ENCODE peak calls at places on chromosomes 16 and 17, in five cellular contexts. G, N, K, E and W are unnamed samples.

GRCh38 chr16:66517586-66518263 is 32.2 kb downstream of the TK2 start:
- DNase-seq in G (no peak), N (no peak), K (no peak), E (no peak), W (no peak)

GRCh38 chr17:57597531-57598453 is 147.3 kb downstream of the CCDC182 start:
- DNase-seq in G (peak), N (peak), K (peak), E (peak), W (peak)

GRCh38 chr17:29590261-29590978 is 972 bp upstream of the GIT1 start:
- DNase-seq in G (no peak), N (no peak), K (no peak), E (peak), W (peak)

GRCh38 chr17:8488491-8488890 is 52.8 kb downstream of the NDEL1 start:
- DNase-seq in G (no peak), N (no peak), K (no peak), E (no peak), W (no peak)

GRCh38 chr16:79369796-79370195 is 230.7 kb downstream of the MAF start:
- DNase-seq in G (no peak), N (no peak), K (no peak), E (no peak), W (no peak)

GRCh38 chr17:28326114-28326513 is 7.1 kb downstream of the TMEM97 start:
- DNase-seq in G (peak), N (no peak), K (no peak), E (peak), W (no peak)

GRCh38 chr17:43216369-43216761 is 4.7 kb downstream of the TMEM106A start:
- DNase-seq in G (no peak), N (no peak), K (no peak), E (no peak), W (no peak)

GRCh38 chr16:35198223-35199199 is 1739.1 kb downstream of the TP53TG3F start:
- DNase-seq in G (no peak), N (no peak), K (no peak), E (no peak), W (no peak)

GRCh38 chr17:1232786-1233185 is 37.5 kb upstream of the BHLHA9 start:
- DNase-seq in G (no peak), N (no peak), K (no peak), E (no peak), W (peak)

GRCh38 chr16:64450170-64450569 is 671.7 kb downstream of the CDH11 start:
- DNase-seq in G (no peak), N (no peak), K (no peak), E (no peak), W (peak)

GRCh38 chr17:10875411-10875810 is 37.5 kb upstream of the PIRT start:
- DNase-seq in G (peak), N (peak), K (peak), E (peak), W (no peak)

GRCh38 chr17:78745407-78746088 is 36.5 kb downstream of the CYTH1 start:
- DNase-seq in G (no peak), N (no peak), K (peak), E (no peak), W (peak)

GRCh38 chr16:52812945-52813556 is 239.6 kb downstream of the CHD9NB start:
- DNase-seq in G (no peak), N (peak), K (no peak), E (no peak), W (peak)

GRCh38 chr17:3984719-3985444 is 20.6 kb upstream of the ATP2A3 start:
- DNase-seq in G (no peak), N (no peak), K (no peak), E (no peak), W (no peak)
- H2BK15ac ChIP-seq in G (no peak), N (no peak), K (no peak), E (no peak), W (no peak)

DNA sequence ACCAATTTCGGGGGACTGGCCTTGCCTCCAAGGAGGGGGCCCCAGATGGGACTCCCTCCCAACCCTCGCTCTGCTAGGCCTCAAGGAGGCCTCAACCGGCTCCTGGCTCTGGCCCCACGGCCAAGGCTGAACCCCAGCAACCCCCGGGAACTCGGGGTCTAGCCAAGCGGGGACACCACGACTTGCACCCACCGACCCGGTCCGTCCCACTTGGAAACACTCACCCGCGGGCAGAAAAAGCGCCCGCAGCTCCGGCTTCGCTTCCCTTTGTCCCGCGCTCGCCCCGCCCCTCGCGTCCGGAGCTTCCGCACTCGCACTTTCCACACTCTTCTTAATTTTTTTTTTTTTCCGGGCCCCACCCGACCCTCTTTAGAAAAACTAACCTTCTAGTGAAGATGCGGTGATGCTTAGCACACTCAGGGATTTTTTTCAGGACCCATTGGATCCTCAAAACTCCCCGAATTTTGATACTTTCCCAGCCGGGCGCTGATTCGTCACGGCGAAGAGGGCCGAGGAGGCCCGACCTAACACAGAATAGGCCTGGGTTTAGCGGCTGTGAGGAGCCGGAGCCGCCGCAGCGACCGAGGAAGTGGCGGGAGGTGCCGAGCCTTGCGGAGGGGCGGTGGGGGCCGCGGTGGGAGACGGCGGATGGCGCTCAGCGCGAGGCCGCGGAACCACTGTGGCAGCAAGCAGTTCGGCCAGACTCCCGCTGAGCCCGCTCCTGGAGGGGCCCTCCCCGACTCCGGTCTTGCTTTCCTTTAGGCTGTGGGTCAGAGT is at the start of gene SMARCE1:
- DNase-seq in G (peak), N (peak), K (peak), E (peak), W (peak)
- H2BK15ac ChIP-seq in G (no peak), N (no peak), K (peak), E (no peak), W (peak)

DNA sequence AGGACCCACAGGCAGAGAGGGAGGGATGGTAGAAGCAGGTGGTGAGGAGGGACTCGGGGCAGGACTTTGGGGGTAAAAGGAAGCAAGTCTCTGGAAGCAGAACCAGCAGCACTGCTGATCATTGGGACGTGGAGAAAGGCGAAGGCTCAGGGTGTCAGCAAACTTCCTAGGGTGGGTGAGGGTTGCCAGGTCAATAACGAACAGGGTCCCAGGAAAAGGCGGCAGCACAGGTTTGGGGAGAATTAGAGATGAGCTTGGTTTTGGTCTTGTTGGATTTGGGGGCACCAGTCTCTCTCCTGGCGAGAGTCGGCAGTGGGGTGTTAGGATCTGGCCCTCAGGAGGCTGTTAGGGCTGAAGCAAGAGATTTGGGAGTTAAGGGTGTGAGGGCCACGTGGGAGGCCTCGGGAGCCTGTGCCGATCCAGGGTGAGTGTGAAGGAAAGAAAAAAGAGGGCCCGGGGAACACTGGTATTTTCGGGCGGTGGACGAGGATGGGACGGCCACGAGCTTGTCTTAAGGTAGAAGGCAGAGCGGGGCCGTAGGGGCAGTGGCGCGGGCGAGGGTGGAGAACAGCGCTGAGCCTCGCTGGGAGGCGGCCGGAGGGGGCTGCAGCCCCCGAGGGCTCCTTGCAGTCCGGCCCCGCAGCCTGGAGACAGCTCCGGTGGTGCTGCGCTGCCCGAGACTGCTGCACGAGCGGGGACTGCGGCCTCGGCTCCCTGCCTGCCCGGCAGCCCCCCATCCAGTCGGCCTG is 785 bp upstream of the ADORA2B start:
- DNase-seq in G (no peak), N (no peak), K (no peak), E (peak), W (no peak)
- H2BK15ac ChIP-seq in G (no peak), N (no peak), K (peak), E (no peak), W (peak)

GRCh38 chr16:85571813-85572619 is 41.1 kb upstream of the GSE1 start:
- DNase-seq in G (no peak), N (no peak), K (no peak), E (no peak), W (no peak)
- H2BK15ac ChIP-seq in G (no peak), N (no peak), K (peak), E (peak), W (peak)

GRCh38 chr17:82214012-82214628 is 1.5 kb upstream of the CCDC57 start:
- DNase-seq in G (no peak), N (no peak), K (no peak), E (no peak), W (no peak)

GRCh38 chr17:82215095-82215971 is 2.7 kb upstream of the CCDC57 start:
- DNase-seq in G (no peak), N (no peak), K (no peak), E (no peak), W (no peak)

GRCh38 chr17:82213251-82214011 is 789 bp upstream of the CCDC57 start:
- DNase-seq in G (no peak), N (peak), K (no peak), E (peak), W (peak)

GRCh38 chr17:82215972-82216300 is 3.3 kb upstream of the CCDC57 start:
- DNase-seq in G (no peak), N (no peak), K (no peak), E (no peak), W (no peak)

GRCh38 chr17:82212331-82213250 is at the start of gene CCDC57:
- DNase-seq in G (peak), N (peak), K (peak), E (peak), W (peak)
- H2BK15ac ChIP-seq in G (no peak), N (no peak), K (no peak), E (no peak), W (no peak)

DNA sequence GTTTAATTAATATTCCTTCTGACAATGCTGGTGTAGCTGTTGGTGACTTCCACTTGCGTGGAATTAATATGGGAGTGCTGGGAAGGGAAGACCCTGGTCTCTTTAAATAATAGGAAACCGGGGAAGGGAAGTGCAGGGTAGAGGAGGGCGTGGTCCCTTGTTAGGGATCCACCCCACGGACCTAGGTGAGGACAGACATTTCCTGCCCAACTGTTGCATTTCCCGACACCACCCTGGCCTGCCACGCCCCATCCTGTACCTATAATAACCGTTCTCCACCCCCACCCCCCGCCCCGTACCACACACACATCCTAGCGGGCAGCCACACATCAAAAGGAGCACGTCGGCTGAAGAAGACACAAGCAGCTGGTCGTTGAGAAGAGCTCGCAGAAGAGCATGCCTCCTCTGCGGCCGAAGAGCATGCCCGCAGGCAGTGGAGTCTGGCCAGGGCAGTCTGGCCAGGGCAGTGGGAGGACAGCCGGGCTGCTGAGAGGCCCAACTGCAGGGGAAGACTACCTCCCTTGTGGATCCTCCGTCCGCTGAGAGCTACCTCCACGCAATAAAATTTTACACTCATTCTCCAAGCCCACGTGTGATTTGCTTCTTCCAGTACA is 36.8 kb upstream of the MMD start:
- DNase-seq in G (no peak), N (no peak), K (no peak), E (no peak), W (no peak)
- H2BK15ac ChIP-seq in G (no peak), N (no peak), K (peak), E (no peak), W (peak)

DNA sequence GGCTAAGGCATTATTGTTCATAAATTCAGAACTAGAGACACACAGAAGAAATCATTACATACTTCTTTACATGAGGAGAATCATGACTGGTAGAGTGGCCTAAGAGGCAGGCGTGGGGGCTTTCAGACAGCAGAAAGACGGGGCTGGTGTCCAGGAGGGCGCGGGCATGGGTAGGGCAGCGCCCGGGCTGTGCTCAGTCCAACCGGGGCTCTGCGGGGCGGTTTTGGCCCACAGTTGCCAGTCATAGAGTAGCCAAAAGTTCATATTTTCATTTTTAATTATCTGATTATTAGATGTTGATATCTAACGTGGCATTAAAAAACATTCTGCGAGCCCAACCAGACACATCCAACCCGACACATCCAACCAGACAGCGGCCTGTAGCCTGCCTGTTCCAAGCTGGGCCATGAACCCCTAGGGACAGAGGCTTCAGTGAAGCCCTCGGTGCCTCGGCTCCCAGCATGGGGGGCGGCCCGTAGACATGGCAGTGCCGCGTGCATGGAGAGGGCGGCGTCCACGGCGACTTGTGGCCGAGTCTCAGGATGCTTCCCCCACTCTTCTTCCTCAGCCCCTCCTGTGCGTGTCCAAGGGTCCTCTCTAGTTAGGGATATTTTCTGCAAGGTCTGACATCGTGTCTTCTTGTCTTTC is 162.4 kb upstream of the CHMP6 start:
- DNase-seq in G (no peak), N (no peak), K (no peak), E (no peak), W (no peak)
- H2BK15ac ChIP-seq in G (no peak), N (no peak), K (no peak), E (no peak), W (no peak)